ENCODE peak calls at places on chromosome 3, in five cellular contexts. One of them, this sample, is unnamed.

GRCh38 chr3:133572158-133573053 is 1.1 kb upstream of the CDV3 start:
- DNase-seq in sigmoid colon: no peak
- DNase-seq in HCT116: no peak
- DNase-seq in spleen: peak
- DNase-seq in transverse colon: peak
- DNase-seq in this sample: no peak

GRCh38 chr3:100536093-100536492 is 43.7 kb downstream of the TMEM45A start:
- DNase-seq in HCT116: no peak
- DNase-seq in transverse colon: no peak
- DNase-seq in sigmoid colon: no peak
- DNase-seq in spleen: no peak
- DNase-seq in this sample: no peak

GRCh38 chr3:37996785-37997301 is 6.3 kb downstream of the VILL start:
- DNase-seq in HCT116: peak
- DNase-seq in spleen: peak
- DNase-seq in transverse colon: peak
- DNase-seq in sigmoid colon: peak
- DNase-seq in this sample: peak

GRCh38 chr3:182814419-182815160 is 21.3 kb downstream of the ATP11B start:
- DNase-seq in transverse colon: no peak
- DNase-seq in spleen: no peak
- DNase-seq in sigmoid colon: no peak
- DNase-seq in HCT116: no peak
- DNase-seq in this sample: no peak

GRCh38 chr3:11556851-11557644 is 86.7 kb downstream of the VGLL4 start:
- DNase-seq in transverse colon: no peak
- DNase-seq in sigmoid colon: peak
- DNase-seq in HCT116: no peak
- DNase-seq in spleen: no peak
- DNase-seq in this sample: no peak

GRCh38 chr3:183428140-183429023 is at the start of gene MCF2L2:
- DNase-seq in transverse colon: peak
- DNase-seq in spleen: peak
- DNase-seq in sigmoid colon: peak
- DNase-seq in HCT116: peak
- DNase-seq in this sample: peak

GRCh38 chr3:59367150-59367549 is 317.3 kb upstream of the CFAP20DC start:
- DNase-seq in HCT116: no peak
- DNase-seq in transverse colon: no peak
- DNase-seq in spleen: no peak
- DNase-seq in sigmoid colon: no peak
- DNase-seq in this sample: no peak

GRCh38 chr3:55485208-55485791 is 1.8 kb downstream of the WNT5A start:
- DNase-seq in sigmoid colon: peak
- DNase-seq in spleen: peak
- DNase-seq in HCT116: no peak
- DNase-seq in transverse colon: peak
- DNase-seq in this sample: peak

GRCh38 chr3:39260957-39261356 is 18.9 kb downstream of the CX3CR1 start:
- DNase-seq in transverse colon: peak
- DNase-seq in HCT116: peak
- DNase-seq in spleen: peak
- DNase-seq in sigmoid colon: peak
- DNase-seq in this sample: peak

GRCh38 chr3:114622001-114622400 is 328.2 kb downstream of the TIGIT start:
- DNase-seq in spleen: no peak
- DNase-seq in sigmoid colon: no peak
- DNase-seq in transverse colon: no peak
- DNase-seq in HCT116: no peak
- DNase-seq in this sample: no peak

GRCh38 chr3:177357352-177358084 is 160.2 kb upstream of the TBL1XR1 start:
- DNase-seq in transverse colon: peak
- DNase-seq in HCT116: peak
- DNase-seq in sigmoid colon: no peak
- DNase-seq in spleen: no peak
- DNase-seq in this sample: peak

GRCh38 chr3:11391930-11392688 is 119.9 kb downstream of the ATG7 start:
- DNase-seq in sigmoid colon: no peak
- DNase-seq in transverse colon: no peak
- DNase-seq in spleen: no peak
- DNase-seq in HCT116: no peak
- DNase-seq in this sample: no peak

GRCh38 chr3:70281663-70282062 is 30.8 kb downstream of the MDFIC2 start:
- DNase-seq in transverse colon: no peak
- DNase-seq in sigmoid colon: no peak
- DNase-seq in HCT116: no peak
- DNase-seq in spleen: no peak
- DNase-seq in this sample: no peak

GRCh38 chr3:51729005-51729633 is 22.3 kb downstream of the GRM2 start:
- DNase-seq in sigmoid colon: no peak
- DNase-seq in transverse colon: no peak
- DNase-seq in HCT116: no peak
- DNase-seq in spleen: no peak
- DNase-seq in this sample: no peak

GRCh38 chr3:182244222-182244971 is 532.7 kb downstream of the SOX2 start:
- DNase-seq in HCT116: no peak
- DNase-seq in transverse colon: no peak
- DNase-seq in sigmoid colon: peak
- DNase-seq in spleen: no peak
- DNase-seq in this sample: peak

GRCh38 chr3:157030712-157031111 is 129.2 kb downstream of the CCNL1 start:
- DNase-seq in spleen: no peak
- DNase-seq in HCT116: no peak
- DNase-seq in sigmoid colon: no peak
- DNase-seq in transverse colon: no peak
- DNase-seq in this sample: no peak

GRCh38 chr3:8996216-8996615 is 32.9 kb upstream of the RAD18 start:
- DNase-seq in sigmoid colon: no peak
- DNase-seq in transverse colon: no peak
- DNase-seq in spleen: no peak
- DNase-seq in HCT116: no peak
- DNase-seq in this sample: no peak

GRCh38 chr3:79297242-79297641 is 470.6 kb downstream of the ROBO1 start:
- DNase-seq in spleen: no peak
- DNase-seq in HCT116: no peak
- DNase-seq in sigmoid colon: no peak
- DNase-seq in transverse colon: no peak
- DNase-seq in this sample: no peak

GRCh38 chr3:153404157-153404556 is 242.1 kb downstream of the RAP2B start:
- DNase-seq in HCT116: no peak
- DNase-seq in sigmoid colon: no peak
- DNase-seq in spleen: no peak
- DNase-seq in transverse colon: no peak
- DNase-seq in this sample: no peak

GRCh38 chr3:185134532-185134931 is 18.3 kb downstream of the C3orf70 start:
- DNase-seq in HCT116: no peak
- DNase-seq in transverse colon: no peak
- DNase-seq in spleen: no peak
- DNase-seq in sigmoid colon: no peak
- DNase-seq in this sample: no peak

GRCh38 chr3:169657351-169658124 is 6.0 kb downstream of the MECOM start:
- DNase-seq in sigmoid colon: no peak
- DNase-seq in HCT116: no peak
- DNase-seq in spleen: no peak
- DNase-seq in transverse colon: no peak
- DNase-seq in this sample: peak
- H3K27ac ChIP-seq in sigmoid colon: no peak
- H3K27ac ChIP-seq in HCT116: no peak
- H3K27ac ChIP-seq in spleen: no peak
- H3K27ac ChIP-seq in transverse colon: no peak
- H3K27ac ChIP-seq in this sample: peak

DNA sequence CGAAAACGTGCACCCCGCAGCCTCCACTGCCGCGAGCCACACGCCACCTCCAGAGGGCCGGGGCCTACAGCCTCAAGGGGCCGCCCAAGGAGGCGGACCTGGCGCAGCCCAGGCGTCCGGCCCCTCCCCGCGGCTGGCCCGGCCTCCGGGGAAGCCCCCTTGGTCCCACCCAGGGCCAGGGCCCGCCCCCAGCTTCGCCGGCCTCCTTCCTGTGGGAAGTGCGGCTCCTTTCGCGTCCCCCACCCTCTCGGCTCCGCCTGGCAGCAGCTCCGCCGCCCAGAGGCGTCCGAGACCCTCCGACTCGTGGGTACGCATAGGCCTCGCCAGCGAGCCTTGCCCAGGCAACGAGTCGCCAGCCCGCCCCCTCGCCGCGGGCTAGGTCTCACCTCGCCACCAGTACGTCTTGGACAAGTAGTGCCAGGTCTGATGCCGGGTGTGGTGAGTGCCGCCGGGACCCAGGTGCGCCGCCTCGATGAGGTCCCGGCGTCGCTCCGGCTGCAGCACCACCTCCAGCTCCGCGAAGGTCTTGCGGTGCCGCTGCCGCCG is 640 bp downstream of the ZBTB11 start:
- DNase-seq in HCT116: peak
- DNase-seq in sigmoid colon: peak
- DNase-seq in spleen: peak
- DNase-seq in transverse colon: peak
- DNase-seq in this sample: peak
- TF ChIP-seq POLR2A in HCT116: peak
- TF ChIP-seq POLR2A in sigmoid colon: peak
- TF ChIP-seq POLR2A in spleen: no peak
- TF ChIP-seq POLR2A in transverse colon: peak
- TF ChIP-seq POLR2A in this sample: no peak

DNA sequence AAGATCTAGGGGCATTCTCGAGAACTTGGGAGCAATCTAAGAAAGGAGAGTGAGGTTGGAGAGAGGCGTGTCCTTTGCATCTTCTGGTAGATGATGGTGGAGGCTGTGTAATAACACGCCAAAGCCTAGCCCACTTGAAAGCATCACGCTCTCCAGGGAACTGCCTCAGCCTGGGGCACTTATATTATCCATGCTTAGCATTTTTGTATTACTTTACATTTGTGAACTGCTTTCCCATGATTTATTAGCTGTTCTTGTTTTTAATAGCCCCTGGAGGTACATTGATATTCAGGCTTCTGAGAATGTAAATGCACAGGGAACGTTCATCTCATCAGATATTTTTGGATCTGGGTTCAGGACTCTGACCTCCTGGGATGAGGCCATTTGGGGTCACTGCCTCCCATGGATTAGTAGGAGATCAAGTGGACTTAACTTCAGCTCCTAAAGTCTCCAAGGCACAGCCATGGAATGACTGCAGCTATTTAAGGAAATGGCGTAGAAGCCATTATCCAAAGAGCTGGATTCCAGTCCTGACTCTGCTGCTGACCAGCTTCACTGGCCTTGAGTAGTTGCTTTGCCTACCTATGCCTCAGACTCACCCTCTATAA is 124.9 kb downstream of the LPP start:
- DNase-seq in HCT116: no peak
- DNase-seq in sigmoid colon: no peak
- DNase-seq in transverse colon: no peak
- DNase-seq in spleen: no peak
- DNase-seq in this sample: no peak
- H3K27ac ChIP-seq in HCT116: no peak
- H3K27ac ChIP-seq in sigmoid colon: peak
- H3K27ac ChIP-seq in transverse colon: peak
- H3K27ac ChIP-seq in spleen: no peak
- H3K27ac ChIP-seq in this sample: no peak

GRCh38 chr3:53046171-53047170 is 598 bp upstream of the SFMBT1 start:
- DNase-seq in spleen: peak
- DNase-seq in sigmoid colon: peak
- DNase-seq in transverse colon: peak
- DNase-seq in HCT116: no peak
- DNase-seq in this sample: peak
- TF ChIP-seq POLR2A in spleen: no peak
- TF ChIP-seq POLR2A in sigmoid colon: no peak
- TF ChIP-seq POLR2A in transverse colon: peak
- TF ChIP-seq POLR2A in HCT116: no peak
- TF ChIP-seq POLR2A in this sample: no peak

DNA sequence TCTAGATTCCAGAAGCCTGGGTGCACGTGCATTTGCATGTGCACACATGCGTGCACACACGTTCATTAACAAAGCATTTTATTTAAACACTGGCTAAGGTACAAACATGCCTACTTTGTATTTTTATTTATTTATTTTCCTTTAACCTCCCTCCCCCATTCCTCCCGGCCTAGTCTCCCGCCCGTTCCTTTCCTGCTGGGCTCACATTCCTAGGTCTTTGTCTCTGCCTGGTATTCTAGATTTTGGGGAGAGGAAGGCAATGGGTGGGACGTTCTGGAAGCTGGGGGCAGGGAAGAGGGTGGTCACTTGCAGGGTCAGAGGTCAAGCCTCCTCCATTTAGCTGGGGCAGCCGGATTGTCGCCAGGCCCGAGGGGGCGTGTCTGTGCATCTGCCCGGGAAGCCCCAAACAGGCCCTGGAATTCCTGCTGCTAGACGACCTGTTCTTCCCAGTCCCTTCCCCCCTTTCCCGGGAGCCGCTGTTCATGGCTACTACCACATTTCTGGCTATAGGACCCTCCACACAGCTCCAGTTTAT is 51.8 kb downstream of the TRIM71 start:
- DNase-seq in spleen: no peak
- DNase-seq in HCT116: no peak
- DNase-seq in sigmoid colon: no peak
- DNase-seq in transverse colon: no peak
- DNase-seq in this sample: no peak
- H3K27ac ChIP-seq in spleen: no peak
- H3K27ac ChIP-seq in HCT116: no peak
- H3K27ac ChIP-seq in sigmoid colon: no peak
- H3K27ac ChIP-seq in transverse colon: no peak
- H3K27ac ChIP-seq in this sample: no peak

GRCh38 chr3:49689046-49689886 is at the start of the genes MST1 and RNF123:
- DNase-seq in spleen: peak
- DNase-seq in sigmoid colon: peak
- DNase-seq in transverse colon: peak
- DNase-seq in HCT116: peak
- DNase-seq in this sample: peak
- TF ChIP-seq POLR2A in spleen: no peak
- TF ChIP-seq POLR2A in sigmoid colon: no peak
- TF ChIP-seq POLR2A in transverse colon: peak
- TF ChIP-seq POLR2A in HCT116: peak
- TF ChIP-seq POLR2A in this sample: no peak

DNA sequence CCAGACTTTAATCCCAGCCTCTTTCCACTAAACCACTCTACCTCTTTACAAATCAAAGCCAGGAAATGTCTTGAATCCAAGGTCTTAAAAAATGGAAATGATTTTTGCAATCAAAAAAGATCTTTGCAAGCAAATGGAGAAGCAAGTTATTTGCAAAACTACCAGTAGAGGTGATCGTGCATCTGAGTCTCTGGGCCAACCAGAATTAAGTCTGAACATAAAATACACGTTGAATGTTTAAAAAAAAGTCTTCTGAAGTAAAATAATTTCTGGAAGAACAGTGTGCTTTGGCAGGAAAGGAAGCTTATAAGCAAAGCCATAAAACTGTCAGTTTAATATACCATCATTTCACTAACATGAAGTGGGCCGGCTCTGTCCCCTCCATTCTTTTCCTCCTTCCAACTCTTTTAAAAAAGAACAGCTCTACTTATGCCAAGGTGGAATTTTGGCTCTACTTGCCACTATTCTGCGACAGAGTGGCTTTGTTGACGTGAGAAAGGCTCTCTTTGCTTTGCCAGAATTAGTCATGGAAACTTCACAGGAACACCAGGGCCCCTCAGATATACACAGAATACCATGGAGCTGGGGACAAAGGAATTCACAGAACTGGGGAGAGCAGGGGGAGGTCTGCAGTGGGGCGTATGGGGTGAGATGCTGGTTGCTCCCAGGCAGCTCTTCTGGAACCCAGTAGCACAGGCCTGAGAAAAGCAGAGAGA is 29.8 kb downstream of the FSTL1 start:
- DNase-seq in transverse colon: no peak
- DNase-seq in spleen: no peak
- DNase-seq in sigmoid colon: peak
- DNase-seq in HCT116: no peak
- DNase-seq in this sample: no peak
- H3K27ac ChIP-seq in transverse colon: peak
- H3K27ac ChIP-seq in spleen: no peak
- H3K27ac ChIP-seq in sigmoid colon: peak
- H3K27ac ChIP-seq in HCT116: no peak
- H3K27ac ChIP-seq in this sample: peak